ENCODE peak calls at places on chromosome X, in four cellular contexts. R is keratinocyte, M is PC-9, Q is neuronal stem cell. C is an unnamed sample.

GRCh38 chrX:34873500-34874225 is 68.9 kb upstream of the FAM47B start:
- DNase-seq in R (no peak), Q (no peak), M (no peak), C (no peak)

GRCh38 chrX:45622538-45622937 is 421.9 kb upstream of the DIPK2B start:
- DNase-seq in Q (no peak), R (peak), M (no peak), C (no peak)

GRCh38 chrX:118212817-118213183 is 96.2 kb upstream of the KLHL13 start:
- DNase-seq in R (no peak), M (no peak), Q (no peak), C (no peak)

GRCh38 chrX:55007633-55008032 is 7.5 kb downstream of the APEX2 start:
- DNase-seq in R (no peak), M (peak), Q (no peak), C (no peak)

GRCh38 chrX:108033890-108034289 is 11.0 kb upstream of the VSIG1 start:
- DNase-seq in M (no peak), R (no peak), Q (no peak), C (no peak)

GRCh38 chrX:134426285-134426684 is 33.7 kb upstream of the HPRT1 start:
- DNase-seq in Q (no peak), R (no peak), M (no peak), C (no peak)

GRCh38 chrX:54044877-54045328 is 630 bp upstream of the PHF8 start:
- DNase-seq in Q (no peak), M (no peak), R (no peak), C (no peak)

GRCh38 chrX:150155396-150156048 is 207.6 kb upstream of the MAMLD1 start:
- DNase-seq in M (peak), Q (no peak), R (no peak), C (no peak)

GRCh38 chrX:107752037-107752436 is 23.6 kb downstream of the TSC22D3 start:
- DNase-seq in R (no peak), M (no peak), Q (no peak), C (no peak)

GRCh38 chrX:136674270-136674986 is 26.5 kb downstream of the CD40LG start:
- DNase-seq in Q (no peak), R (no peak), M (no peak), C (no peak)

GRCh38 chrX:41350976-41351569 is 17.1 kb downstream of the DDX3X start:
- DNase-seq in Q (no peak), M (no peak), R (no peak), C (no peak)

GRCh38 chrX:45769919-45770582 is 569.4 kb upstream of the DIPK2B start:
- DNase-seq in Q (no peak), M (peak), R (no peak), C (no peak)

GRCh38 chrX:2823795-2824386 is 4.8 kb upstream of the GYG2 start:
- DNase-seq in R (no peak), Q (no peak), M (no peak), C (no peak)

GRCh38 chrX:41558531-41558930 is 111.4 kb downstream of the NYX start:
- DNase-seq in M (no peak), R (no peak), Q (no peak), C (no peak)

GRCh38 chrX:3257471-3257870 is 89.0 kb downstream of the MXRA5 start:
- DNase-seq in M (no peak), Q (no peak), R (no peak), C (no peak)

GRCh38 chrX:118971552-118971951 is 2.9 kb upstream of the LONRF3 start:
- DNase-seq in M (no peak), Q (no peak), R (no peak), C (no peak)

GRCh38 chrX:149004936-149005335 is 500.2 kb downstream of the IDS start:
- DNase-seq in R (no peak), M (no peak), Q (peak), C (no peak)

GRCh38 chrX:72247206-72247944 is 8.5 kb upstream of the ERCC6L start:
- DNase-seq in Q (no peak), M (no peak), R (no peak), C (no peak)

GRCh38 chrX:152639426-152639825 is 1.7 kb downstream of the GABRQ start:
- DNase-seq in Q (no peak), R (no peak), M (no peak), C (no peak)

GRCh38 chrX:46446727-46447378 is 98.4 kb downstream of the ZNF674 start:
- DNase-seq in R (peak), M (peak), Q (peak), C (peak)

GRCh38 chrX:80812176-80812575 is 2.5 kb upstream of the BRWD3 start:
- DNase-seq in R (no peak), M (no peak), Q (peak), C (no peak)

GRCh38 chrX:18933611-18934010 is 50.3 kb downstream of the PHKA2 start:
- DNase-seq in R (no peak), Q (no peak), M (no peak), C (no peak)
- H2AFZ ChIP-seq in R (no peak), Q (no peak), M (no peak), C (no peak)

GRCh38 chrX:48918644-48919340 is at the start of gene PIM2:
- DNase-seq in Q (peak), M (peak), R (no peak), C (peak)

GRCh38 chrX:48919360-48919821 is 567 bp upstream of the PIM2 start:
- DNase-seq in R (no peak), Q (no peak), M (no peak), C (no peak)

GRCh38 chrX:48917139-48917980 is 1.5 kb downstream of the PIM2 start:
- DNase-seq in Q (peak), R (no peak), M (peak), C (peak)

GRCh38 chrX:48919947-48920712 is 1.3 kb upstream of the PIM2 start:
- DNase-seq in M (no peak), Q (no peak), R (no peak), C (no peak)

DNA sequence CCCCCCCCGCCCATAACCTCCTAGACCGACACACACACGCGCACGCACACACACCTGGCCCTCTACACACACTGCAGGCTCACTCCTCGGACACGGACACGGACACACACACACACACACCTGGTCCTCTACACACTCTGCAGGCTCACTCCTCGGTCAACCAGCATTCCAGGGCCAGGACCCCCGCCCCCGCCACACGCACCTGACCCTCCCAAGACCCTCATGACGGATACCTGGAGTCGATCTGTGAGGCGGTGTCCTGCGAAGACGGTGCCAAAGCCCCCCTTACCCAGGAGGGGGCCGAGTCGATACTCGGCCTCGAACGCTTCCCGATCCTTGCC is 551 bp downstream of the PIM2 start:
- DNase-seq in Q (no peak), M (no peak), R (no peak), C (no peak)
- H2AFZ ChIP-seq in Q (peak), M (peak), R (no peak), C (no peak)

GRCh38 chrX:84118769-84119168 is 69.2 kb downstream of the RPS6KA6 start:
- DNase-seq in Q (no peak), R (no peak), M (no peak), C (no peak)
- H2AFZ ChIP-seq in Q (no peak), R (no peak), M (no peak), C (no peak)

GRCh38 chrX:23952401-23952800 is 44.6 kb downstream of the CXorf58 start:
- DNase-seq in M (no peak), Q (no peak), R (no peak), C (no peak)
- H2AFZ ChIP-seq in M (no peak), Q (no peak), R (no peak), C (no peak)

GRCh38 chrX:43557792-43558191 is 98.3 kb upstream of the MAOA start:
- DNase-seq in R (no peak), M (peak), Q (peak), C (peak)
- H2AFZ ChIP-seq in R (no peak), M (no peak), Q (peak), C (peak)

DNA sequence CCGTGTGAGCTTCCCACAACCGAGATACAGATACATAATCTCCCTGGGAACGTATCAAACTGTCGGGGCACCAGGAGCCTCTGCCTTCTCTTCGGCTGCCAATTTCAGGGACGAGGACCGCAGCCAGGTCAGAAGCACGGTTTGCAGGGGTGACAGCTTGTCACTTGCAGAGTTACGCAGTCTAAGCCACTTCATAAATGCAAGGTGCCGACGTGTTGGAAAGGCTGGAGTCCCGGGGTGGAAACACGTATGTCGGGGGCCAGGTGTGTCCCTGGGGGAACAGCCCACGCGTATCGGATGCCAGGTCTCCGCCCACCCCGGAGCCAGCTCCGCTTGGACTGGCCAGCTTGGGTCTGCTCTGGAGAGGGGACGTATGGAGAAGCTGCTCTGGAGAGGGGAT is 76.3 kb upstream of the SHOX start:
- DNase-seq in R (no peak), M (no peak), Q (no peak), C (no peak)
- H2AFZ ChIP-seq in R (no peak), M (no peak), Q (no peak), C (no peak)

DNA sequence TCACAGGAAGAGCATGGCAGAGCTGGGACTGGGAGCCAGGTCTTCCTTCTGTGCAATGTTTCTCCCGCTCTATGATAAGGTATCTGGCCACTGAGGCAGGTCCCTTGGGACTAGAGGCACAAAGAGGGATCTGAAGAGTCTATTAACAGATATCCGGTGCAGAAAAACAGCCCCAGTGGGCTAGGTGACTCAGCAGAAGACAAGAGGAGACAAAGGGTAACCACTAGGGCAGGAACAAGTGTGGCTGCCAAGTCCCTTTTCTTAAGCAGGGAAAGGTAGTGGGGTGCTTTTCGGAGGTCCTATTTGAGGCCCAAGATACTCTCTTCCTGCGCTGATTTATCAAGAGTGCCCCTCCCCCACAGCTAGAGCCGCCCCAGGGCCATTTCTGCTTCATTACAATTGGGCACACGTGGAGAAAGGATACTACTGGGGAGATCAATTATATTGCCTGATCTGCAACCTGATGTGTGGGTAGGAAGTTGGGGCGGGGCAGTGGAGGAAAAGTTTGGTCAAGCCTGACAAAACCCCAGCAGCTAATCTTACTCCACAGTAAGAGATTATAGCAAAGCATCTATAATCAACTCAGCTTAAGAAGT is at the start of gene DGAT2L6:
- DNase-seq in R (no peak), Q (no peak), M (no peak), C (no peak)
- H2AFZ ChIP-seq in R (no peak), Q (peak), M (no peak), C (no peak)

GRCh38 chrX:70432936-70433847 is 10.1 kb downstream of the GDPD2 start:
- DNase-seq in M (no peak), R (no peak), Q (no peak), C (no peak)
- H2AFZ ChIP-seq in M (peak), R (peak), Q (peak), C (no peak)

GRCh38 chrX:20378291-20378920 is 111.7 kb upstream of the RPS6KA3 start:
- DNase-seq in R (no peak), M (no peak), Q (no peak), C (no peak)

GRCh38 chrX:20383487-20383886 is 116.8 kb upstream of the RPS6KA3 start:
- DNase-seq in M (no peak), Q (no peak), R (no peak), C (no peak)

GRCh38 chrX:20388594-20388993 is 121.9 kb upstream of the RPS6KA3 start:
- DNase-seq in Q (no peak), M (no peak), R (no peak), C (no peak)

GRCh38 chrX:20382082-20382481 is 115.4 kb upstream of the RPS6KA3 start:
- DNase-seq in R (no peak), M (no peak), Q (no peak), C (no peak)

DNA sequence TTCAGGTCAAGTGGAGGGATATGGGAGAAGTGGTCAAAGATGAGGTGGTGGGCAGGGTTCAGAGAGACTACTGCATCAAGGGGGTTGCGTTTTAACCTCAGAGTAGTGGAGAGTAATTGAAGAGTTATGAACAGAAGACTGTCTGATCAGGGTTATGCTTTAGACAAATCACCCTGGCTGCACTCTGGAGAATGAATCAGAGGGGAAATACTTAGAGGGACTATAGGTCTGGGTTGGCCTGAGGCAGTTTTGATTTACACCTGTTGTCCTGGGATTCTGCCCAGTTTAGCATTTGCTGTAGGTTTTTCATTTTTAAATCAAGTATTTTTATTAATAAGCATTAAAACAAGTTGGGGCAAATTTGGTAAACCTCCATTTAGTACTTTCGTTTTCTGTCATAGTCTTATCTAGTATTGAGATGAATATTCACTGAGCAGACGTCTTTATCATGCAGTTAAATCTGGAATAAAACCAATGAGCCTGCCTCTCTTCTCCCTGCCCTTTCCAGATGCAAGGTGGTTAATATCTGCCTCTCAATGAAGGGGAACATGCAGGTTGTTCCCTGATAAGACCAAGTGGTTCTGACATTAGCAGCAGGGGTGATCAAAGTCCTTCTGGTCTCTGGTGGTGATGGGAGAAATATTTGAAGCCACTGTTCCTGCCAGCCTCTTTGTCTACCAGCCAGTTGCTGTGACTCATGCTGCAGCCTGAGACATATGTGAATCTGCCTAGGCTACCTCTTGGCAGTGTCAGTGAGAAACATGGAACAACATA is 116.0 kb upstream of the RPS6KA3 start:
- DNase-seq in R (no peak), Q (no peak), M (no peak), C (no peak)
- H2AFZ ChIP-seq in R (no peak), Q (no peak), M (no peak), C (no peak)

DNA sequence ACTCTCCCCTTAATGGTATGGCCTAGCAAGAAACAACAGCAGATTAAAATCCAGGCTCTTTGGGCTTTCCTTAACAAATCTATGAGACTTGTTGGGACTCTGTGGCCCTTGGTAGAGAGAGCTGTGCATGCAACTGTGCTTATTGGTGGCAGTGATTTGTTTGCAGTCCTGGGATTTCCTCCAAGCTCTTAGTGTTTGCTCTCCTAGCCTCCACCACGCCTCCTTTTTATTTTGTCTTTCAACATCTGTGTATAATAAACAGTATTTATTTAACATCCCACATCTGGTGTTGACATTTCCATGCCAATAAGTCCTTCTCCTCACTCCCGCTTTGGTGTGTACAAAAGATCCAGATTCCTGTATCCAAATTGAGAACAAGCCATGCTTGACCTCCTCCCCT is 3.1 kb downstream of the TNMD start:
- DNase-seq in Q (no peak), M (no peak), R (no peak), C (no peak)
- H2AFZ ChIP-seq in Q (no peak), M (no peak), R (no peak), C (no peak)